ENCODE peak calls at places on chromosomes 13 and 19, in six cellular contexts. Z, B, R, C, W and G are unnamed samples.

GRCh38 chr19:861756-862528 is 2.5 kb downstream of the CFD start:
- DNase-seq in R (peak), Z (peak), B (no peak), C (no peak), W (peak), G (peak)

GRCh38 chr19:43739419-43739818 is 15.3 kb downstream of the SMG9 start:
- DNase-seq in R (no peak), Z (no peak), C (no peak), B (no peak), W (no peak), G (no peak)

GRCh38 chr19:16374436-16374835 is 49.8 kb downstream of the KLF2 start:
- DNase-seq in Z (no peak), R (no peak), C (no peak), W (no peak), B (no peak), G (no peak)

GRCh38 chr19:39372047-39372802 is 18.7 kb downstream of the PAF1 start:
- DNase-seq in B (peak), C (peak), R (peak), Z (no peak), W (no peak), G (no peak)

GRCh38 chr19:8489591-8490394 is 12.6 kb downstream of the PRAM1 start:
- DNase-seq in B (no peak), Z (no peak), W (no peak), C (no peak), R (no peak), G (no peak)

GRCh38 chr19:317710-318508 is 26.7 kb downstream of the MIER2 start:
- DNase-seq in Z (no peak), W (no peak), R (no peak), C (no peak), B (no peak), G (no peak)

GRCh38 chr13:97367427-97367826 is 66.5 kb upstream of the RAP2A start:
- DNase-seq in W (peak), R (peak), C (peak), Z (no peak), B (peak), G (no peak)

GRCh38 chr19:57276430-57276829 is 3.9 kb upstream of the ZNF460 start:
- DNase-seq in R (no peak), Z (no peak), B (no peak), W (no peak), C (no peak), G (no peak)

GRCh38 chr13:40539954-40540706 is 126.3 kb downstream of the FOXO1 start:
- DNase-seq in C (no peak), W (peak), R (peak), Z (no peak), B (no peak), G (no peak)

GRCh38 chr13:87671031-87671823 is at the start of gene SLITRK5:
- DNase-seq in R (peak), W (peak), Z (peak), C (no peak), B (no peak), G (no peak)

GRCh38 chr13:52414963-52415362 is 9.0 kb upstream of the THSD1 start:
- DNase-seq in B (no peak), C (no peak), W (no peak), R (peak), Z (no peak), G (no peak)

GRCh38 chr13:76293346-76293745 is 592.9 kb downstream of the KCTD12 start:
- DNase-seq in R (peak), C (no peak), Z (no peak), W (no peak), B (peak), G (no peak)

GRCh38 chr19:40609561-40610395 is 8.6 kb downstream of the LTBP4 start:
- DNase-seq in W (peak), R (peak), Z (peak), C (peak), B (peak), G (peak)

GRCh38 chr19:13965926-13966683 is 13.8 kb downstream of the DCAF15 start:
- DNase-seq in W (no peak), Z (no peak), B (no peak), C (no peak), R (no peak), G (no peak)

GRCh38 chr19:35365303-35365702 is 5.6 kb upstream of the GPR42 start:
- DNase-seq in C (no peak), W (no peak), B (no peak), Z (no peak), R (no peak), G (no peak)

GRCh38 chr13:71610876-71611275 is 256.1 kb downstream of the DACH1 start:
- DNase-seq in B (no peak), C (no peak), Z (no peak), W (no peak), R (no peak), G (no peak)

GRCh38 chr19:2455481-2456300 is 1.1 kb downstream of the LMNB2 start:
- DNase-seq in W (peak), B (no peak), Z (peak), R (peak), C (no peak), G (no peak)